ENCODE peak calls at places on chromosomes 11 and 22, in ten cellular contexts. One of them, this sample, is unnamed.

GRCh38 chr11:95652002-95652472 is 137.5 kb downstream of the FAM76B start:
- DNase-seq in dorsolateral prefrontal cortex: no peak
- DNase-seq in osteocyte: no peak
- DNase-seq in cardiac fibroblast: no peak
- DNase-seq in tibial artery: no peak
- DNase-seq in foreskin fibroblast: peak; percentile 83
- DNase-seq in GM23338: no peak
- DNase-seq in kidney: no peak
- DNase-seq in HCT116: no peak
- DNase-seq in Calu3: no peak
- DNase-seq in this sample: no peak

GRCh38 chr11:83816572-83817187 is 530.5 kb upstream of the CCDC90B start:
- DNase-seq in dorsolateral prefrontal cortex: no peak
- DNase-seq in tibial artery: no peak
- DNase-seq in cardiac fibroblast: peak; percentile 49
- DNase-seq in Calu3: no peak
- DNase-seq in HCT116: no peak
- DNase-seq in GM23338: peak; percentile 59
- DNase-seq in osteocyte: no peak
- DNase-seq in kidney: no peak
- DNase-seq in foreskin fibroblast: peak; percentile 38
- DNase-seq in this sample: no peak

GRCh38 chr11:95716266-95716665 is 73.3 kb downstream of the FAM76B start:
- DNase-seq in dorsolateral prefrontal cortex: no peak
- DNase-seq in osteocyte: no peak
- DNase-seq in Calu3: no peak
- DNase-seq in HCT116: no peak
- DNase-seq in foreskin fibroblast: peak; percentile 56
- DNase-seq in cardiac fibroblast: peak; percentile 73
- DNase-seq in tibial artery: no peak
- DNase-seq in GM23338: no peak
- DNase-seq in kidney: no peak
- DNase-seq in this sample: no peak

GRCh38 chr22:47328550-47329243 is 566.2 kb downstream of the TBC1D22A start:
- DNase-seq in osteocyte: peak; percentile 75
- DNase-seq in GM23338: no peak
- DNase-seq in dorsolateral prefrontal cortex: no peak
- DNase-seq in HCT116: peak; percentile 95
- DNase-seq in foreskin fibroblast: peak; percentile 97
- DNase-seq in Calu3: peak; percentile 82
- DNase-seq in kidney: no peak
- DNase-seq in tibial artery: no peak
- DNase-seq in cardiac fibroblast: peak; percentile 70
- DNase-seq in this sample: no peak

GRCh38 chr22:24421428-24421931 is 5.9 kb upstream of the ADORA2A start:
- DNase-seq in osteocyte: no peak
- DNase-seq in HCT116: peak; percentile 12
- DNase-seq in foreskin fibroblast: no peak
- DNase-seq in kidney: no peak
- DNase-seq in Calu3: peak; percentile 49
- DNase-seq in tibial artery: no peak
- DNase-seq in dorsolateral prefrontal cortex: no peak
- DNase-seq in cardiac fibroblast: no peak
- DNase-seq in GM23338: peak; percentile 92
- DNase-seq in this sample: no peak

GRCh38 chr11:35180311-35181233 is 41.6 kb downstream of the CD44 start:
- DNase-seq in HCT116: no peak
- DNase-seq in GM23338: peak; percentile 35
- DNase-seq in foreskin fibroblast: peak; percentile 63
- DNase-seq in tibial artery: no peak
- DNase-seq in kidney: no peak
- DNase-seq in dorsolateral prefrontal cortex: no peak
- DNase-seq in osteocyte: no peak
- DNase-seq in cardiac fibroblast: peak; percentile 57
- DNase-seq in Calu3: no peak
- DNase-seq in this sample: no peak

GRCh38 chr22:37556750-37557149 is 3.5 kb upstream of the CDC42EP1 start:
- DNase-seq in kidney: no peak
- DNase-seq in dorsolateral prefrontal cortex: no peak
- DNase-seq in HCT116: no peak
- DNase-seq in GM23338: peak; percentile 76
- DNase-seq in tibial artery: no peak
- DNase-seq in osteocyte: no peak
- DNase-seq in foreskin fibroblast: no peak
- DNase-seq in Calu3: no peak
- DNase-seq in cardiac fibroblast: no peak
- DNase-seq in this sample: no peak

GRCh38 chr11:23473782-23474181 is 613.5 kb upstream of the CCDC179 start:
- DNase-seq in Calu3: no peak
- DNase-seq in HCT116: no peak
- DNase-seq in dorsolateral prefrontal cortex: no peak
- DNase-seq in GM23338: no peak
- DNase-seq in foreskin fibroblast: no peak
- DNase-seq in tibial artery: no peak
- DNase-seq in cardiac fibroblast: no peak
- DNase-seq in osteocyte: no peak
- DNase-seq in kidney: no peak
- DNase-seq in this sample: no peak

GRCh38 chr11:44298862-44299261 is 11.1 kb downstream of the ALX4 start:
- DNase-seq in foreskin fibroblast: no peak
- DNase-seq in cardiac fibroblast: no peak
- DNase-seq in Calu3: no peak
- DNase-seq in tibial artery: no peak
- DNase-seq in GM23338: no peak
- DNase-seq in HCT116: no peak
- DNase-seq in kidney: no peak
- DNase-seq in dorsolateral prefrontal cortex: no peak
- DNase-seq in osteocyte: no peak
- DNase-seq in this sample: no peak
- TF ChIP-seq CTCF in foreskin fibroblast: no peak
- TF ChIP-seq CTCF in cardiac fibroblast: no peak
- TF ChIP-seq CTCF in Calu3: no peak
- TF ChIP-seq CTCF in tibial artery: no peak
- TF ChIP-seq CTCF in GM23338: peak; percentile 22
- TF ChIP-seq CTCF in HCT116: no peak
- TF ChIP-seq CTCF in kidney: no peak
- TF ChIP-seq CTCF in dorsolateral prefrontal cortex: no peak
- TF ChIP-seq CTCF in osteocyte: no peak
- TF ChIP-seq CTCF in this sample: no peak

DNA sequence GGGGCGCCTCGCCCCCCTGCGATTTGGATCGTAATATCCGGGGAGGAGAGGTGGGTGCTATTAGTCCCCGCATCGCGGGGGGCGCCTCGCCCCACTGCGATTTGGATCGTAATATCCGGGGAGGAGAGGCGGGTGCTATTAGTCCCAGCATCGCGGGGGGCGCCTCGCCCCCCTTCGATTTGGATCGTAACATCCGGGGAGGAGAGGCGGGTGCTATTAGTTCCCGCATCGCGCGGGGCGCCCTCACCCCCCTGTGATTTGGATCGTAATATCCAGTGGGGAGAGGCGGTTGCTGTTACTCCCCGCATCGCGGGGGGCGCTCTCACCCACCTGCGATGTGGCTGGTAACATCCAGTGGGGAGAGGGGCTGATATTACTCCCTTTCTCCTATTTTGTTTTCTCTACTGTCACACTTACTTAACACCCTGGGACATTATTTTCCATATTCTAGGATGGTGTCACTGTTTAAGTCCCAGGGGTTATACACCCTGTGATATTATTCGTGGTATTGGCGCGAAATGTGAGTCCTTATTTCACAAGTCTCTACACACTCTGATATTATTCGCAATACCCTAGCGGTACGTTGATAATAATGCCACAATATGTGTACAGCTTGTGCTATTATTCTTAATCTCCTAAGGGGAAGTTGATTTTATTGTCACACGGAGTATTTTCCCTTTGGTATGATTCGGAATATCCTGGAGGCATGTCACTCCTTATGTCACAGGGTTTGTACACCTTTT is 57.8 kb upstream of the ALDH3B2 start:
- DNase-seq in tibial artery: no peak
- DNase-seq in foreskin fibroblast: no peak
- DNase-seq in GM23338: peak; percentile 66
- DNase-seq in osteocyte: no peak
- DNase-seq in dorsolateral prefrontal cortex: no peak
- DNase-seq in Calu3: peak; percentile 70
- DNase-seq in cardiac fibroblast: no peak
- DNase-seq in HCT116: peak; percentile 4
- DNase-seq in kidney: no peak
- DNase-seq in this sample: no peak
- TF ChIP-seq CTCF in tibial artery: no peak
- TF ChIP-seq CTCF in foreskin fibroblast: peak; percentile 21
- TF ChIP-seq CTCF in GM23338: peak; percentile 72
- TF ChIP-seq CTCF in osteocyte: no peak
- TF ChIP-seq CTCF in dorsolateral prefrontal cortex: no peak
- TF ChIP-seq CTCF in Calu3: peak; percentile 62
- TF ChIP-seq CTCF in cardiac fibroblast: no peak
- TF ChIP-seq CTCF in HCT116: peak; percentile 51
- TF ChIP-seq CTCF in kidney: no peak
- TF ChIP-seq CTCF in this sample: no peak

GRCh38 chr11:82775218-82775617 is 41.6 kb upstream of the FAM181B start:
- DNase-seq in dorsolateral prefrontal cortex: no peak
- DNase-seq in GM23338: no peak
- DNase-seq in Calu3: no peak
- DNase-seq in osteocyte: no peak
- DNase-seq in kidney: no peak
- DNase-seq in HCT116: no peak
- DNase-seq in foreskin fibroblast: no peak
- DNase-seq in tibial artery: no peak
- DNase-seq in cardiac fibroblast: no peak
- DNase-seq in this sample: no peak

GRCh38 chr11:82776377-82776776 is 42.7 kb upstream of the FAM181B start:
- DNase-seq in GM23338: no peak
- DNase-seq in tibial artery: no peak
- DNase-seq in osteocyte: no peak
- DNase-seq in Calu3: no peak
- DNase-seq in kidney: no peak
- DNase-seq in cardiac fibroblast: peak; percentile 2
- DNase-seq in foreskin fibroblast: peak; percentile 4
- DNase-seq in HCT116: no peak
- DNase-seq in dorsolateral prefrontal cortex: no peak
- DNase-seq in this sample: no peak

GRCh38 chr11:82771781-82772180 is 38.1 kb upstream of the FAM181B start:
- DNase-seq in GM23338: no peak
- DNase-seq in Calu3: no peak
- DNase-seq in dorsolateral prefrontal cortex: no peak
- DNase-seq in tibial artery: no peak
- DNase-seq in osteocyte: no peak
- DNase-seq in HCT116: no peak
- DNase-seq in cardiac fibroblast: no peak
- DNase-seq in foreskin fibroblast: no peak
- DNase-seq in kidney: no peak
- DNase-seq in this sample: no peak

DNA sequence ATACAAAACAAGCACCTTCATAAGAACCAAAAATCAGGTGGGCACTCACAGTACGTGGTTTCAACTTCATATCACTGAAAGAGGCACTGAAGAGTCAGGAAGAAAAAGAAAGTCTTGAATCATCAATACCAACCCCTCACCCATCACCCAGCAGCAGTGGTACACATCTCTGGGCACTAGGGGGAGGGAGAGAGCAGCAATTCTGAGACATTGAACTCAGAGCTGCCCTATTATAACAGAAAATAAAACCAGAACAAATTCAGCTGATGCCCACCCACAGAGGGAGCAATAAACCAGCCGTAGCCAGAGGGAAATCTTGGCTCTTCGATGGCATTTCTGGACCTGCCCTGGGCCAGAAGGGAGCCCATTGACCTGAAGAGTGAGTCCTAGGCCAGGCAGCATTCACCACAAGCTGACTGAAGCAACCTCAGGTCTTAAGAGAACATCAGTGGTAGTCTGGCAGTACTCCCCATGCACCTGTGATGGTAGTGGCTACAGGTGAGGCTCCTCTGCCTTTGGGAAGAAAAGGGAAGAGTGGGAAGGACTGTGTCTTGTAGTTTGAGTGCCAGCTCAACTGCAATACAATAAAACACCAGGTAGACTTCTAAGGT is 42.2 kb upstream of the FAM181B start:
- DNase-seq in Calu3: peak; percentile 57
- DNase-seq in dorsolateral prefrontal cortex: no peak
- DNase-seq in cardiac fibroblast: peak; percentile 71
- DNase-seq in GM23338: peak; percentile 81
- DNase-seq in tibial artery: no peak
- DNase-seq in osteocyte: no peak
- DNase-seq in kidney: no peak
- DNase-seq in HCT116: peak; percentile 36
- DNase-seq in foreskin fibroblast: peak; percentile 71
- DNase-seq in this sample: no peak
- TF ChIP-seq CTCF in Calu3: peak; percentile 44
- TF ChIP-seq CTCF in dorsolateral prefrontal cortex: peak; percentile 44
- TF ChIP-seq CTCF in cardiac fibroblast: peak; percentile 92
- TF ChIP-seq CTCF in GM23338: peak; percentile 84
- TF ChIP-seq CTCF in tibial artery: no peak
- TF ChIP-seq CTCF in osteocyte: peak; percentile 43
- TF ChIP-seq CTCF in kidney: peak; percentile 36
- TF ChIP-seq CTCF in HCT116: peak; percentile 89
- TF ChIP-seq CTCF in foreskin fibroblast: peak; percentile 77
- TF ChIP-seq CTCF in this sample: no peak

GRCh38 chr11:9692696-9693095 is 28.8 kb downstream of the SWAP70 start:
- DNase-seq in foreskin fibroblast: no peak
- DNase-seq in cardiac fibroblast: no peak
- DNase-seq in osteocyte: no peak
- DNase-seq in tibial artery: no peak
- DNase-seq in Calu3: no peak
- DNase-seq in dorsolateral prefrontal cortex: no peak
- DNase-seq in GM23338: no peak
- DNase-seq in HCT116: no peak
- DNase-seq in kidney: no peak
- DNase-seq in this sample: no peak

GRCh38 chr11:9689721-9690120 is 25.8 kb downstream of the SWAP70 start:
- DNase-seq in kidney: no peak
- DNase-seq in Calu3: no peak
- DNase-seq in tibial artery: no peak
- DNase-seq in dorsolateral prefrontal cortex: no peak
- DNase-seq in foreskin fibroblast: peak; percentile 20
- DNase-seq in GM23338: no peak
- DNase-seq in HCT116: no peak
- DNase-seq in osteocyte: no peak
- DNase-seq in cardiac fibroblast: peak; percentile 43
- DNase-seq in this sample: no peak

GRCh38 chr11:9687736-9688494 is 24.0 kb downstream of the SWAP70 start:
- DNase-seq in kidney: no peak
- DNase-seq in Calu3: no peak
- DNase-seq in GM23338: no peak
- DNase-seq in tibial artery: no peak
- DNase-seq in osteocyte: no peak
- DNase-seq in dorsolateral prefrontal cortex: no peak
- DNase-seq in cardiac fibroblast: peak; percentile 52
- DNase-seq in HCT116: no peak
- DNase-seq in foreskin fibroblast: peak; percentile 67
- DNase-seq in this sample: no peak

GRCh38 chr11:9691865-9692264 is 28.0 kb downstream of the SWAP70 start:
- DNase-seq in cardiac fibroblast: peak; percentile 73
- DNase-seq in osteocyte: no peak
- DNase-seq in Calu3: no peak
- DNase-seq in GM23338: no peak
- DNase-seq in tibial artery: no peak
- DNase-seq in kidney: no peak
- DNase-seq in dorsolateral prefrontal cortex: no peak
- DNase-seq in HCT116: peak; percentile 23
- DNase-seq in foreskin fibroblast: peak; percentile 70
- DNase-seq in this sample: no peak

DNA sequence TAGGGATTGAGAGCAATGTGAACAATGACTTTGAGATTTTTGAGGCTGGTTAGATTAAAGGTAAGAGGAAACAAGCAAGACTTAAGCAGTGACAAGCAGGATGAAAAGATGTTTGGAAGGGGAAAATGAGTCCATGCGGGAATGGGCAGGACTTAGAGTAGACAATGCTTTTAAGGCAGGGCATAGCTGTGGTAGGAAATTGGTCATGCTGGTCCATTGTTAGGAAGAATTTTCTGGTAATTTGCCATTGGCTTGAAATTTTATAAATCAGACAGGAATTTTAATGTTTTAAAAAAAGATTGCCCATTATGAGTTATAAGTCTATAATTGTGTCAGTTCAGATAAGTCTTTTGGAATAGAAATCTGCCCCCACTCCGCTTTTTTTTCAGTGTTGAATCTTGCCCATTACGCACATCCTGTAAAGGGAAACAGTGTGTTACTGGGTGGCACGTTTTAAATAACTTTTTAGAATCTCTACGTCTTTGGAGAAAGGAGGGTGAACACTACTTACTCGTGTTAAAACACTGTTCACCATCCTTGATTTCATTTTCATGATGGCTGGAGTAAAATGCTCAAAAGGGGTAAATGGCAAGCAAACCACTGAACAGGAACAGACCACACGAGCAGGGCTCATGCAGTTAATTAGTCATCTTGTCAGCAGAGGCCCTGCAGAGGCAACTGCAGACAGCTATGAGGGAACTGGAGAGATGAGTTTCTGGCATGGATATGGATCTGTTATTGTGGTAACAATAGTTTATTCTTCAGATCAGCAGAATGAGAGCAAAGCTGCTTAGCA is 25.0 kb downstream of the SWAP70 start:
- DNase-seq in HCT116: no peak
- DNase-seq in foreskin fibroblast: peak; percentile 88
- DNase-seq in osteocyte: no peak
- DNase-seq in GM23338: no peak
- DNase-seq in kidney: no peak
- DNase-seq in dorsolateral prefrontal cortex: peak; percentile 59
- DNase-seq in Calu3: no peak
- DNase-seq in tibial artery: no peak
- DNase-seq in cardiac fibroblast: peak; percentile 94
- DNase-seq in this sample: no peak
- TF ChIP-seq CTCF in HCT116: no peak
- TF ChIP-seq CTCF in foreskin fibroblast: no peak
- TF ChIP-seq CTCF in osteocyte: no peak
- TF ChIP-seq CTCF in GM23338: no peak
- TF ChIP-seq CTCF in kidney: no peak
- TF ChIP-seq CTCF in dorsolateral prefrontal cortex: no peak
- TF ChIP-seq CTCF in Calu3: no peak
- TF ChIP-seq CTCF in tibial artery: no peak
- TF ChIP-seq CTCF in cardiac fibroblast: no peak
- TF ChIP-seq CTCF in this sample: no peak

This sample was measured in activated B cell treated with CpG ODN at 0.5 μM for 24 hours.